ENCODE peak calls at places on chromosomes 13 and 19, in five cellular contexts. One of them, this sample, is unnamed.

GRCh38 chr13:88958821-88959220 is 1287.7 kb downstream of the SLITRK5 start:
- DNase-seq in AG10803: no peak
- DNase-seq in tibial nerve: peak
- DNase-seq in HCT116: no peak
- DNase-seq in left ventricle myocardium inferior: no peak
- DNase-seq in this sample: no peak

GRCh38 chr19:16078311-16078758 is 2.0 kb downstream of the TPM4 start:
- DNase-seq in AG10803: peak
- DNase-seq in tibial nerve: peak
- DNase-seq in HCT116: no peak
- DNase-seq in left ventricle myocardium inferior: no peak
- DNase-seq in this sample: no peak

GRCh38 chr19:29640231-29640630 is 25.0 kb upstream of the PLEKHF1 start:
- DNase-seq in AG10803: no peak
- DNase-seq in tibial nerve: no peak
- DNase-seq in HCT116: no peak
- DNase-seq in left ventricle myocardium inferior: no peak
- DNase-seq in this sample: no peak

GRCh38 chr13:20882206-20882605 is 20.3 kb downstream of the XPO4 start:
- DNase-seq in AG10803: peak
- DNase-seq in tibial nerve: no peak
- DNase-seq in HCT116: no peak
- DNase-seq in left ventricle myocardium inferior: no peak
- DNase-seq in this sample: no peak

GRCh38 chr13:45670481-45670880 is 31.6 kb upstream of the CBY2 start:
- DNase-seq in AG10803: no peak
- DNase-seq in tibial nerve: no peak
- DNase-seq in HCT116: no peak
- DNase-seq in left ventricle myocardium inferior: no peak
- DNase-seq in this sample: no peak

GRCh38 chr13:22789027-22789593 is 391.7 kb upstream of the SGCG start:
- DNase-seq in AG10803: no peak
- DNase-seq in tibial nerve: no peak
- DNase-seq in HCT116: peak
- DNase-seq in left ventricle myocardium inferior: no peak
- DNase-seq in this sample: no peak

GRCh38 chr19:14116918-14117578 is 514 bp downstream of the PRKACA start:
- DNase-seq in AG10803: no peak
- DNase-seq in tibial nerve: no peak
- DNase-seq in HCT116: no peak
- DNase-seq in left ventricle myocardium inferior: peak
- DNase-seq in this sample: no peak

GRCh38 chr19:34287676-34288140 is 33.4 kb downstream of the GARRE1 start:
- DNase-seq in AG10803: no peak
- DNase-seq in tibial nerve: no peak
- DNase-seq in HCT116: no peak
- DNase-seq in left ventricle myocardium inferior: no peak
- DNase-seq in this sample: no peak

GRCh38 chr13:110272651-110273050 is 34.3 kb downstream of the COL4A1 start:
- DNase-seq in AG10803: no peak
- DNase-seq in tibial nerve: no peak
- DNase-seq in HCT116: no peak
- DNase-seq in left ventricle myocardium inferior: no peak
- DNase-seq in this sample: no peak

GRCh38 chr19:2969104-2969504 is 8.3 kb upstream of the TLE6 start:
- DNase-seq in AG10803: no peak
- DNase-seq in tibial nerve: peak
- DNase-seq in HCT116: no peak
- DNase-seq in left ventricle myocardium inferior: peak
- DNase-seq in this sample: no peak

GRCh38 chr13:76809369-76809768 is 76.8 kb downstream of the KCTD12 start:
- DNase-seq in AG10803: no peak
- DNase-seq in tibial nerve: no peak
- DNase-seq in HCT116: no peak
- DNase-seq in left ventricle myocardium inferior: no peak
- DNase-seq in this sample: no peak

GRCh38 chr13:44719857-44720671 is 143.9 kb upstream of the TSC22D1 start:
- DNase-seq in AG10803: peak
- DNase-seq in tibial nerve: peak
- DNase-seq in HCT116: no peak
- DNase-seq in left ventricle myocardium inferior: no peak
- DNase-seq in this sample: peak

GRCh38 chr19:29766100-29766499 is 45.7 kb upstream of the CCNE1 start:
- DNase-seq in AG10803: no peak
- DNase-seq in tibial nerve: no peak
- DNase-seq in HCT116: no peak
- DNase-seq in left ventricle myocardium inferior: no peak
- DNase-seq in this sample: no peak

GRCh38 chr13:49604570-49604969 is 19.2 kb upstream of the RCBTB1 start:
- DNase-seq in AG10803: no peak
- DNase-seq in tibial nerve: no peak
- DNase-seq in HCT116: no peak
- DNase-seq in left ventricle myocardium inferior: no peak
- DNase-seq in this sample: no peak

GRCh38 chr13:33514362-33514761 is 228.8 kb upstream of the STARD13 start:
- DNase-seq in AG10803: no peak
- DNase-seq in tibial nerve: no peak
- DNase-seq in HCT116: no peak
- DNase-seq in left ventricle myocardium inferior: no peak
- DNase-seq in this sample: no peak

GRCh38 chr13:98475521-98475920 is 101.4 kb downstream of the STK24 start:
- DNase-seq in AG10803: no peak
- DNase-seq in tibial nerve: no peak
- DNase-seq in HCT116: no peak
- DNase-seq in left ventricle myocardium inferior: no peak
- DNase-seq in this sample: no peak

GRCh38 chr13:113862191-113862765 is 1.6 kb downstream of the GAS6 start:
- DNase-seq in AG10803: no peak
- DNase-seq in tibial nerve: no peak
- DNase-seq in HCT116: no peak
- DNase-seq in left ventricle myocardium inferior: no peak
- DNase-seq in this sample: no peak

GRCh38 chr13:113360446-113360845 is 3.5 kb downstream of the GRTP1 start:
- DNase-seq in AG10803: no peak
- DNase-seq in tibial nerve: no peak
- DNase-seq in HCT116: no peak
- DNase-seq in left ventricle myocardium inferior: no peak
- DNase-seq in this sample: no peak

GRCh38 chr19:5072115-5072514 is 103.2 kb downstream of the KDM4B start:
- DNase-seq in AG10803: no peak
- DNase-seq in tibial nerve: no peak
- DNase-seq in HCT116: no peak
- DNase-seq in left ventricle myocardium inferior: no peak
- DNase-seq in this sample: no peak

GRCh38 chr13:46668302-46668720 is 115.3 kb downstream of the LRCH1 start:
- DNase-seq in AG10803: peak
- DNase-seq in tibial nerve: peak
- DNase-seq in HCT116: no peak
- DNase-seq in left ventricle myocardium inferior: peak
- DNase-seq in this sample: no peak

GRCh38 chr19:41537789-41538188 is 38.2 kb upstream of the CEACAM21 start:
- DNase-seq in AG10803: peak
- DNase-seq in tibial nerve: no peak
- DNase-seq in HCT116: no peak
- DNase-seq in left ventricle myocardium inferior: no peak
- DNase-seq in this sample: no peak

GRCh38 chr19:49932731-49933131 is 3.4 kb upstream of the NUP62 start:
- DNase-seq in AG10803: no peak
- DNase-seq in tibial nerve: no peak
- DNase-seq in HCT116: no peak
- DNase-seq in left ventricle myocardium inferior: no peak
- DNase-seq in this sample: no peak

GRCh38 chr19:49936549-49936948 is 7.2 kb upstream of the NUP62 start:
- DNase-seq in AG10803: no peak
- DNase-seq in tibial nerve: no peak
- DNase-seq in HCT116: no peak
- DNase-seq in left ventricle myocardium inferior: no peak
- DNase-seq in this sample: no peak

GRCh38 chr19:49932041-49932451 is 2.7 kb upstream of the NUP62 start:
- DNase-seq in AG10803: no peak
- DNase-seq in tibial nerve: no peak
- DNase-seq in HCT116: no peak
- DNase-seq in left ventricle myocardium inferior: no peak
- DNase-seq in this sample: peak

GRCh38 chr19:49931293-49932040 is 2.2 kb upstream of the NUP62 start:
- DNase-seq in AG10803: no peak
- DNase-seq in tibial nerve: no peak
- DNase-seq in HCT116: no peak
- DNase-seq in left ventricle myocardium inferior: no peak
- DNase-seq in this sample: no peak

DNA sequence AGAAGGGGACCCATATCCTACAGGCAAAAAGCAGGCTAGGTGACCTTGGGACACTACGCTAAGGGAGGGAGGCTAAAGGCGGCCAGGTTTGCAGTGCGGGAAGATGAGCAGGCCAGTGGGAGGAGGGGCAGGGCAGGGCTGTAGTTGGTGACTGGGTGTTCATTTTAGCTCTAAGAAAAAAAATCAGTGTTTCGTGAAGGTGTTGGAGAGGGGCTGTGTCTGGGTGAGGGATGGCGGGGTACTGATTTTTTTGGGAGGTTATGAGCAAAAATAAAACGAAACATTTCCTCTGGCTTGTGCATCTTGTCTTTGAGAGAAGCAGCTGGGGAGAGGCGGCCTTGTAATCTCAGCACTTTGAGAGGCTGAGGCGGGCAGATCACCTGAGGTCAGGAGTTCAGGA is 4.3 kb upstream of the NUP62 start:
- DNase-seq in AG10803: no peak
- DNase-seq in tibial nerve: no peak
- DNase-seq in HCT116: no peak
- DNase-seq in left ventricle myocardium inferior: no peak
- DNase-seq in this sample: no peak
- H3K4me3 ChIP-seq in AG10803: no peak
- H3K4me3 ChIP-seq in tibial nerve: no peak
- H3K4me3 ChIP-seq in HCT116: no peak
- H3K4me3 ChIP-seq in left ventricle myocardium inferior: no peak
- H3K4me3 ChIP-seq in this sample: no peak

DNA sequence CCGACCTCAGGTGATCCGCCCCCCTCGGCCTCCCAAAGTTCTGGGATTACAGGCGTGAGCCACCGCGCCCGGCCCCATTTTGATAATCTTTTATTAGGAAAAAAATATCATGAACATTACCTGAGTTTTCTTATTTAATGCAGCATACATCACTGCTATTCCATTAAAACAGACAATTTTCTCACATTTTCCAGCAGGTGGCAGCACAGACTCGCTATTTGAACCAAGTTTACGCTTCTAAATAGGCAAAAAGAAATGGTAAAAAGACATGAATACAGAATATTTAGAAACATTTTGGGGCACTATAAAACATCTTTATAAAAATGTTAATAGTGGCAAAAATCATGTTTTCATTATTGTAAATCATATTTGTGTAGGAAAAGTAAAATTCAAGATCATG is 903.1 kb downstream of the SLITRK6 start:
- DNase-seq in AG10803: peak
- DNase-seq in tibial nerve: no peak
- DNase-seq in HCT116: peak
- DNase-seq in left ventricle myocardium inferior: no peak
- DNase-seq in this sample: peak
- H3K4me3 ChIP-seq in AG10803: no peak
- H3K4me3 ChIP-seq in tibial nerve: no peak
- H3K4me3 ChIP-seq in HCT116: no peak
- H3K4me3 ChIP-seq in left ventricle myocardium inferior: no peak
- H3K4me3 ChIP-seq in this sample: no peak

DNA sequence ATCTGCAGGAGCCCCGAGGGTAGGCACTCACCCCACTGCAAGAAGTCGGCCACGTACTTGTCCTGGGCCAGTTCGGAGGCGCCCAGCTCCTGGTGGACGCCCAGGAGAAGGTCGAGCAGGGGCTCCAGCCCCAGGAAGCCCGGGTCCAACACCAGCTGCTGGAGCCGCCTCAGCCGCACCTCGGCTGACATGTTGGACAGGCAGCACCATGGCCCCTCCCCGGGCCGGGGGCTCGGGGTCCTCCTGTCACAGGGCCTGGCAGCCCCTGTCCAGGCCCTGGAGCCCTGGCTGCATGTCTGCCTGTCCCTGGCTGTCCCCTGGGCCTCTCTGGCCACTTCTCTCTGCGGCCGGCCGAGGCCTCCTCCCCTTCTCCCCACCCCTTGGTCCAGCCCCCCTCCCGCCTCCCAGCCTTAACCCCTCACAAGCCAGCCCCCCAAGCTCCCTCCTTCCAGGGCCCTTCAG is at the start of gene DMPK:
- DNase-seq in AG10803: no peak
- DNase-seq in tibial nerve: no peak
- DNase-seq in HCT116: no peak
- DNase-seq in left ventricle myocardium inferior: peak
- DNase-seq in this sample: no peak
- H3K4me3 ChIP-seq in AG10803: peak
- H3K4me3 ChIP-seq in tibial nerve: peak
- H3K4me3 ChIP-seq in HCT116: peak
- H3K4me3 ChIP-seq in left ventricle myocardium inferior: peak
- H3K4me3 ChIP-seq in this sample: no peak

GRCh38 chr19:19538077-19538764 is at the start of gene CILP2:
- DNase-seq in AG10803: no peak
- DNase-seq in tibial nerve: no peak
- DNase-seq in HCT116: no peak
- DNase-seq in left ventricle myocardium inferior: peak
- DNase-seq in this sample: no peak

GRCh38 chr19:19539738-19540703 is 2.0 kb downstream of the CILP2 start:
- DNase-seq in AG10803: peak
- DNase-seq in tibial nerve: no peak
- DNase-seq in HCT116: peak
- DNase-seq in left ventricle myocardium inferior: peak
- DNase-seq in this sample: peak

GRCh38 chr19:19535311-19536191 is 2.5 kb upstream of the CILP2 start:
- DNase-seq in AG10803: no peak
- DNase-seq in tibial nerve: no peak
- DNase-seq in HCT116: no peak
- DNase-seq in left ventricle myocardium inferior: no peak
- DNase-seq in this sample: no peak

GRCh38 chr19:19538767-19539166 is 702 bp downstream of the CILP2 start:
- DNase-seq in AG10803: no peak
- DNase-seq in tibial nerve: no peak
- DNase-seq in HCT116: no peak
- DNase-seq in left ventricle myocardium inferior: no peak
- DNase-seq in this sample: no peak

DNA sequence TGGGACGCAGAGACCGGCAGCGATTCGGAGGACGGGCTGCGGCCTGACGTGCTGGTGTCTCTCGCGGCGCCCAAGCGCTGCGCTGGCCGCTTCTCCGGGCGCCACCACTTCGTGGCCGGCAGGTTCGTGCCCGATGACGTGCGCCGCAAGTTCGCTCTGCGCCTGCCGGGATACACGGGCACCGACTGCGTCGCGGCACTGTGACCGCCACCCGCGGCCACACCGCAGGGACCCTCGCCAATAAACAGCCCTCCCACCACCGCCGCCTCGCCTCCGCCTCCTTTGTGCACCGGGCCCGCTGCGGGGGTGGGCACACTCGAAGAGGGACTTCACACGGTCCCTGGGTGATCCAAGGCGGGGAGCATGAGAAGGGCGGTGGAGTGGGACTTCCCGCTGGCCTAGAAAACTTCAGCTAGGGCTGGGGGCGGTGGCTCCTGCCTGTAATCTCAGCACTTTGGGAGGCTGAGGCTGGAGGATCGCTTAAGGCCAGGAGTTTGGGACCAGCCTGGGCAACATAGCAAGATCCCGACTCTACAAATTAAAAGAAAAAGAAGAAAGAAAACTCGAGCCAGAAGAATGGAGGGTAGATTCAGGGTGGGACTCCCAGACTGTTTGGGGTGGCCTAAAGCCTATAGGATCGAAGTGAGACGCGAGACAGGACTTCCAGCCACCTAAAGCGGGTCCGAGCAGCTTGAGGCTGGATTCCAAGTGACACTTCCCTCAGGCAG is 580 bp upstream of the CILP2 start:
- DNase-seq in AG10803: no peak
- DNase-seq in tibial nerve: no peak
- DNase-seq in HCT116: no peak
- DNase-seq in left ventricle myocardium inferior: no peak
- DNase-seq in this sample: no peak
- H3K4me3 ChIP-seq in AG10803: peak
- H3K4me3 ChIP-seq in tibial nerve: no peak
- H3K4me3 ChIP-seq in HCT116: no peak
- H3K4me3 ChIP-seq in left ventricle myocardium inferior: peak
- H3K4me3 ChIP-seq in this sample: no peak

This sample was measured in kidney epithelial cell.